ENCODE peak calls at places on chromosomes 4 and X, in six cellular contexts. A is OCI-LY7; V is activated CD8-positive, alpha-beta T cell treated with anti-CD3 and anti-CD28 coated beads, Interleukin-2, amount 10 ng/mL, durations not matched to agents 7 days and 5 days; B is CD4-positive, alpha-beta T cell; P is H9; G is LoVo. Y is an unnamed sample.

GRCh38 chr4:129437347-129437746 is 341.4 kb downstream of the C4orf33 start:
- DNase-seq in A (no peak), V (no peak), B (no peak), P (no peak), G (no peak), Y (no peak)

GRCh38 chr4:26028793-26029511 is 114.9 kb downstream of the SMIM20 start:
- DNase-seq in A (no peak), V (peak; percentile 75), B (peak; percentile 22), P (peak; percentile 95), G (no peak), Y (peak; percentile 78)

GRCh38 chr4:11497972-11498371 is 69.3 kb upstream of the HS3ST1 start:
- DNase-seq in A (no peak), V (no peak), B (no peak), P (no peak), G (no peak), Y (no peak)

GRCh38 chr4:5575941-5576340 is 132.4 kb downstream of the EVC2 start:
- DNase-seq in A (no peak), V (no peak), B (no peak), P (no peak), G (no peak), Y (no peak)

GRCh38 chr4:7974425-7974824 is 34.8 kb upstream of the AFAP1 start:
- DNase-seq in A (no peak), V (no peak), B (no peak), P (no peak), G (no peak), Y (no peak)

GRCh38 chr4:151657896-151658295 is 102.9 kb downstream of the GATB start:
- DNase-seq in A (no peak), V (no peak), B (no peak), P (no peak), G (no peak), Y (no peak)

GRCh38 chr4:2962614-2963184 is 507 bp downstream of the NOP14 start:
- DNase-seq in A (peak; percentile 79), V (no peak), B (no peak), P (peak; percentile 66), G (peak; percentile 41), Y (no peak)

GRCh38 chr4:121454251-121454979 is 73.6 kb upstream of the QRFPR start:
- DNase-seq in A (no peak), V (no peak), B (no peak), P (peak; percentile 57), G (no peak), Y (no peak)

GRCh38 chr4:81214518-81215218 is 354 bp downstream of the PRKG2 start:
- DNase-seq in A (no peak), V (no peak), B (no peak), P (peak; percentile 58), G (no peak), Y (no peak)

GRCh38 chr4:130043796-130044195 is 947.8 kb downstream of the C4orf33 start:
- DNase-seq in A (no peak), V (no peak), B (no peak), P (no peak), G (no peak), Y (no peak)

GRCh38 chr4:139167774-139168444 is 9.1 kb downstream of the ELF2 start:
- DNase-seq in A (peak; percentile 55), V (no peak), B (no peak), P (no peak), G (peak; percentile 36), Y (peak; percentile 23)

GRCh38 chr4:139711461-139711860 is 45.8 kb downstream of the MGST2 start:
- DNase-seq in A (no peak), V (no peak), B (no peak), P (no peak), G (peak; percentile 9), Y (no peak)

GRCh38 chrX:34585561-34585960 is 71.5 kb downstream of the TMEM47 start:
- DNase-seq in A (no peak), V (no peak), B (no peak), P (no peak), G (no peak), Y (no peak)

GRCh38 chr4:84964995-84965557 is 1.4 kb downstream of the WDFY3 start:
- DNase-seq in A (no peak), V (no peak), B (no peak), P (no peak), G (no peak), Y (no peak)

GRCh38 chrX:13398073-13398823 is 78.4 kb upstream of the ATXN3L start:
- DNase-seq in A (no peak), V (no peak), B (no peak), P (no peak), G (peak; percentile 85), Y (no peak)

GRCh38 chr4:19254476-19254875 is 997.2 kb upstream of the SLIT2 start:
- DNase-seq in A (no peak), V (no peak), B (no peak), P (no peak), G (no peak), Y (no peak)

GRCh38 chr4:73573794-73574528 is 46.3 kb downstream of the RASSF6 start:
- DNase-seq in A (peak; percentile 86), V (peak; percentile 41), B (no peak), P (peak; percentile 91), G (peak; percentile 53), Y (peak; percentile 47)

GRCh38 chrX:16822723-16823122 is 36.5 kb downstream of the TXLNG start:
- DNase-seq in A (no peak), V (no peak), B (no peak), P (no peak), G (no peak), Y (no peak)

GRCh38 chr4:6917445-6918241 is 8.0 kb downstream of the TBC1D14 start:
- DNase-seq in A (peak; percentile 56), V (peak; percentile 66), B (peak; percentile 38), P (peak; percentile 59), G (peak; percentile 95), Y (peak; percentile 70)

GRCh38 chr4:28784188-28784587 is 1923.5 kb downstream of the STIM2 start:
- DNase-seq in A (no peak), V (no peak), B (no peak), P (no peak), G (no peak), Y (no peak)

GRCh38 chr4:11548529-11549176 is 120.0 kb upstream of the HS3ST1 start:
- DNase-seq in A (no peak), V (no peak), B (no peak), P (no peak), G (peak; percentile 52), Y (no peak)

GRCh38 chr4:153922148-153922547 is 133.3 kb upstream of the SFRP2 start:
- DNase-seq in A (no peak), V (no peak), B (no peak), P (no peak), G (no peak), Y (no peak)

GRCh38 chr4:60934896-60935295 is 265.2 kb upstream of the ADGRL3 start:
- DNase-seq in A (no peak), V (no peak), B (no peak), P (no peak), G (no peak), Y (no peak)

GRCh38 chr4:157080605-157081004 is 4.7 kb downstream of the GLRB start:
- DNase-seq in A (no peak), V (no peak), B (no peak), P (no peak), G (no peak), Y (no peak)

GRCh38 chrX:56248492-56248891 is 16.3 kb downstream of the KLF8 start:
- DNase-seq in A (peak; percentile 34), V (peak; percentile 67), B (peak; percentile 45), P (peak; percentile 34), G (peak; percentile 34), Y (peak; percentile 42)

GRCh38 chrX:141903400-141904155 is at the start of gene MAGEC1:
- DNase-seq in A (no peak), V (no peak), B (no peak), P (no peak), G (no peak), Y (no peak)

GRCh38 chr4:184744251-184744650 is 10.4 kb upstream of the CENPU start:
- DNase-seq in A (no peak), V (no peak), B (no peak), P (no peak), G (no peak), Y (no peak)

GRCh38 chr4:139873111-139873866 is 207.7 kb downstream of the MGST2 start:
- DNase-seq in A (no peak), V (no peak), B (no peak), P (no peak), G (no peak), Y (no peak)

GRCh38 chr4:961651-962230 is 11.6 kb downstream of the DGKQ start:
- DNase-seq in A (no peak), V (no peak), B (no peak), P (no peak), G (no peak), Y (no peak)

GRCh38 chr4:6873291-6873690 is 36.3 kb upstream of the TBC1D14 start:
- DNase-seq in A (no peak), V (no peak), B (no peak), P (no peak), G (no peak), Y (no peak)

GRCh38 chrX:106901341-106901740 is 1.8 kb downstream of the RIPPLY1 start:
- DNase-seq in A (no peak), V (no peak), B (no peak), P (no peak), G (no peak), Y (no peak)